ENCODE peak calls at places on chromosomes 11 and 22, in seven cellular contexts. I, X, P, H, Z, Q and R are unnamed samples.

GRCh38 chr11:113163291-113164030 is 150.9 kb upstream of the TTC12 start:
- DNase-seq in Z (peak; percentile 54), P (no peak), X (no peak), I (no peak), Q (no peak), H (no peak), R (no peak)

GRCh38 chr22:34072585-34072984 is 152.3 kb upstream of the LARGE1 start:
- DNase-seq in H (no peak), Z (no peak), P (no peak), I (no peak), Q (no peak), X (no peak), R (no peak)

GRCh38 chr11:86492370-86493030 is 117.8 kb downstream of the CCDC81 start:
- DNase-seq in X (no peak), I (no peak), Q (no peak), H (no peak), P (no peak), Z (peak; percentile 81), R (no peak)

GRCh38 chr11:102135256-102135655 is 25.0 kb downstream of the YAP1 start:
- DNase-seq in P (no peak), I (no peak), H (no peak), Q (no peak), Z (no peak), X (no peak), R (no peak)

GRCh38 chr22:20253161-20253560 is 15.0 kb downstream of the RTN4R start:
- DNase-seq in X (no peak), H (no peak), P (no peak), I (no peak), Z (no peak), Q (no peak), R (no peak)

GRCh38 chr22:26464312-26464711 is 19.3 kb downstream of the HPS4 start:
- DNase-seq in I (no peak), Z (peak; percentile 81), Q (no peak), H (no peak), X (no peak), P (no peak), R (no peak)

GRCh38 chr11:72642815-72643511 is 31.3 kb downstream of the PDE2A start:
- DNase-seq in H (peak; percentile 90), I (peak; percentile 79), Z (peak; percentile 51), Q (peak; percentile 37), X (peak; percentile 21), P (peak; percentile 45), R (peak; percentile 96)

GRCh38 chr22:18033204-18033998 is 9.0 kb upstream of the MICAL3 start:
- DNase-seq in P (no peak), I (no peak), X (no peak), H (no peak), Q (no peak), Z (peak; percentile 63), R (no peak)

GRCh38 chr22:37302617-37303555 is 20.6 kb downstream of the CYTH4 start:
- DNase-seq in I (no peak), Z (peak; percentile 25), X (no peak), P (no peak), H (no peak), Q (no peak), R (no peak)

GRCh38 chr11:20374746-20375305 is 11.3 kb downstream of the HTATIP2 start:
- DNase-seq in I (no peak), P (no peak), Q (peak; percentile 43), Z (no peak), X (no peak), H (no peak), R (no peak)

GRCh38 chr11:35330924-35331323 is 88.4 kb downstream of the SLC1A2 start:
- DNase-seq in I (no peak), Q (no peak), Z (no peak), P (no peak), X (peak; percentile 6), H (no peak), R (no peak)

GRCh38 chr11:15977116-15977515 is 379.2 kb downstream of the SOX6 start:
- DNase-seq in X (no peak), I (no peak), H (no peak), Z (no peak), P (no peak), Q (no peak), R (no peak)

GRCh38 chr11:35237860-35238715 is 99.1 kb downstream of the CD44 start:
- DNase-seq in I (peak; percentile 75), Z (peak; percentile 40), X (no peak), Q (peak; percentile 65), P (peak; percentile 30), H (peak; percentile 66), R (peak; percentile 61)

GRCh38 chr22:26606611-26607010 is 11.2 kb downstream of the CRYBB1 start:
- DNase-seq in Z (peak; percentile 41), I (no peak), H (no peak), P (no peak), X (no peak), Q (peak; percentile 76), R (no peak)

GRCh38 chr11:115158053-115158452 is 346.2 kb downstream of the CADM1 start:
- DNase-seq in I (no peak), P (no peak), H (no peak), Z (no peak), X (no peak), Q (no peak), R (no peak)

GRCh38 chr11:18065572-18065971 is 19.5 kb upstream of the TPH1 start:
- DNase-seq in I (no peak), Q (no peak), X (no peak), H (no peak), P (no peak), Z (no peak), R (no peak)

GRCh38 chr11:16007514-16007913 is 348.8 kb downstream of the SOX6 start:
- DNase-seq in Z (no peak), I (no peak), H (no peak), P (no peak), X (no peak), Q (no peak), R (no peak)

GRCh38 chr11:30605036-30605435 is 18.9 kb upstream of the MPPED2 start:
- DNase-seq in Q (no peak), X (no peak), Z (no peak), I (no peak), P (no peak), H (no peak), R (no peak)

GRCh38 chr11:9001736-9002135 is 2.1 kb downstream of the NRIP3 start:
- DNase-seq in Z (peak; percentile 55), X (no peak), P (peak; percentile 41), H (no peak), Q (peak; percentile 86), I (no peak), R (no peak)

GRCh38 chr11:69140635-69141034 is 15.1 kb upstream of the SMIM38 start:
- DNase-seq in I (no peak), P (no peak), H (no peak), X (no peak), Z (no peak), Q (no peak), R (no peak)

GRCh38 chr11:46639197-46639839 is 22.0 kb downstream of the ATG13 start:
- DNase-seq in X (no peak), P (no peak), Q (peak; percentile 46), I (no peak), Z (no peak), H (no peak), R (no peak)

GRCh38 chr22:42336527-42337227 is 66.2 kb upstream of the TCF20 start:
- DNase-seq in Q (no peak), I (no peak), P (no peak), H (no peak), X (no peak), Z (no peak), R (no peak)